ENCODE peak calls at places on chromosomes 2 and 18, in seven cellular contexts. One of them, this sample, is unnamed.

GRCh38 chr2:9914384-9915065 is 37.0 kb upstream of the GRHL1 start:
- DNase-seq in A549: peak; percentile 77
- DNase-seq in Calu3: peak; percentile 75
- DNase-seq in PC-3: peak; percentile 92
- DNase-seq in colonic mucosa: no peak
- DNase-seq in CD4-positive, alpha-beta T cell: no peak
- DNase-seq in bronchial epithelial cell: peak; percentile 92
- DNase-seq in this sample: no peak

GRCh38 chr2:83850071-83850725 is 608.9 kb downstream of the SUCLG1 start:
- DNase-seq in A549: no peak
- DNase-seq in Calu3: no peak
- DNase-seq in PC-3: no peak
- DNase-seq in colonic mucosa: no peak
- DNase-seq in CD4-positive, alpha-beta T cell: no peak
- DNase-seq in bronchial epithelial cell: peak; percentile 75
- DNase-seq in this sample: no peak

GRCh38 chr2:224650815-224651439 is 65.2 kb downstream of the CCDC195 start:
- DNase-seq in A549: peak; percentile 69
- DNase-seq in Calu3: peak; percentile 37
- DNase-seq in PC-3: peak; percentile 77
- DNase-seq in colonic mucosa: peak; percentile 41
- DNase-seq in CD4-positive, alpha-beta T cell: no peak
- DNase-seq in bronchial epithelial cell: peak; percentile 62
- DNase-seq in this sample: no peak

GRCh38 chr2:110816404-110817365 is 84.3 kb downstream of the ACOXL start:
- DNase-seq in A549: no peak
- DNase-seq in Calu3: no peak
- DNase-seq in PC-3: peak; percentile 67
- DNase-seq in colonic mucosa: no peak
- DNase-seq in CD4-positive, alpha-beta T cell: no peak
- DNase-seq in bronchial epithelial cell: peak; percentile 75
- DNase-seq in this sample: no peak

GRCh38 chr2:108907822-108908716 is 81.0 kb downstream of the EDAR start:
- DNase-seq in A549: no peak
- DNase-seq in Calu3: no peak
- DNase-seq in PC-3: no peak
- DNase-seq in colonic mucosa: no peak
- DNase-seq in CD4-positive, alpha-beta T cell: no peak
- DNase-seq in bronchial epithelial cell: no peak
- DNase-seq in this sample: no peak

GRCh38 chr2:69686855-69687254 is 43.3 kb upstream of the AAK1 start:
- DNase-seq in A549: no peak
- DNase-seq in Calu3: no peak
- DNase-seq in PC-3: no peak
- DNase-seq in colonic mucosa: no peak
- DNase-seq in CD4-positive, alpha-beta T cell: no peak
- DNase-seq in bronchial epithelial cell: no peak
- DNase-seq in this sample: no peak

GRCh38 chr2:135745545-135745944 is 3.9 kb downstream of the UBXN4 start:
- DNase-seq in A549: no peak
- DNase-seq in Calu3: no peak
- DNase-seq in PC-3: peak; percentile 52
- DNase-seq in colonic mucosa: no peak
- DNase-seq in CD4-positive, alpha-beta T cell: no peak
- DNase-seq in bronchial epithelial cell: peak; percentile 23
- DNase-seq in this sample: no peak

GRCh38 chr2:96485350-96485749 is 19.8 kb downstream of the NEURL3 start:
- DNase-seq in A549: no peak
- DNase-seq in Calu3: no peak
- DNase-seq in PC-3: no peak
- DNase-seq in colonic mucosa: no peak
- DNase-seq in CD4-positive, alpha-beta T cell: no peak
- DNase-seq in bronchial epithelial cell: no peak
- DNase-seq in this sample: no peak

GRCh38 chr2:218400167-218400929 is 680 bp downstream of the CTDSP1 start:
- DNase-seq in A549: no peak
- DNase-seq in Calu3: no peak
- DNase-seq in PC-3: no peak
- DNase-seq in colonic mucosa: peak; percentile 57
- DNase-seq in CD4-positive, alpha-beta T cell: no peak
- DNase-seq in bronchial epithelial cell: no peak
- DNase-seq in this sample: no peak

GRCh38 chr2:96159084-96159830 is 14.0 kb upstream of the DUSP2 start:
- DNase-seq in A549: no peak
- DNase-seq in Calu3: no peak
- DNase-seq in PC-3: no peak
- DNase-seq in colonic mucosa: no peak
- DNase-seq in CD4-positive, alpha-beta T cell: no peak
- DNase-seq in bronchial epithelial cell: no peak
- DNase-seq in this sample: no peak

GRCh38 chr2:120514521-120514920 is 168.6 kb downstream of the INHBB start:
- DNase-seq in A549: no peak
- DNase-seq in Calu3: no peak
- DNase-seq in PC-3: no peak
- DNase-seq in colonic mucosa: no peak
- DNase-seq in CD4-positive, alpha-beta T cell: no peak
- DNase-seq in bronchial epithelial cell: no peak
- DNase-seq in this sample: peak; percentile 27
- TF ChIP-seq CTCF in A549: no peak
- TF ChIP-seq CTCF in Calu3: no peak
- TF ChIP-seq CTCF in PC-3: no peak
- TF ChIP-seq CTCF in colonic mucosa: no peak
- TF ChIP-seq CTCF in CD4-positive, alpha-beta T cell: no peak
- TF ChIP-seq CTCF in bronchial epithelial cell: no peak
- TF ChIP-seq CTCF in this sample: no peak

DNA sequence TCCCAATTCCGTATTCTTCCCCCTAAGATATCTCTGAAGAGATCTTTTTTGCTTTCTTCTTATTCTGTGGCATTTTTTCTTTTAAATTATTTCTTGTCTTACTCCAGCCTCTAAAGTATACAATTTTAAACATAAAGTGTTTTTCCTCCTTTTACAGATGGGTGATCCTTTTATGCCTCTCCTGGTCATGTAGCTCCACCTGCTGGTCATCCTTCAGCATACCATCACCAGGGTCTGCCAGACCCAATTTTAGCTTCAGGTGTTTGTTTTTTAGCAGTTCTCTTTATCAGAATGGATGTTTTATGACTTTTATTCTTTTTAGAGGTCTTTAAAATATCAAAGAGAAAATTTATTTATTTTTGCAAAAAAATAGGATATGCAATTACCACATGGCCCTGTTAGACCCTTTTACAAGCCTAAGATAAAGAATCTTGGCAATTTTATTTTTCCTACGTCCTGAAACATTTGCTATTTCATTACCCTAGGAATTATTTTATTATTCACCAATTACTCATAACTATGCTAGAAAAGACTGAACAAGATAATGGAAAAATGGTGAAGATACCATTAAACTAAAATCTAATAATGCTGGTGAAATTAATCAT is 55.4 kb downstream of the PIGN start:
- DNase-seq in A549: peak; percentile 50
- DNase-seq in Calu3: peak; percentile 72
- DNase-seq in PC-3: peak; percentile 74
- DNase-seq in colonic mucosa: peak; percentile 65
- DNase-seq in CD4-positive, alpha-beta T cell: peak; percentile 46
- DNase-seq in bronchial epithelial cell: peak; percentile 43
- DNase-seq in this sample: peak; percentile 44
- TF ChIP-seq CTCF in A549: peak; percentile 82
- TF ChIP-seq CTCF in Calu3: peak; percentile 85
- TF ChIP-seq CTCF in PC-3: peak; percentile 95
- TF ChIP-seq CTCF in colonic mucosa: peak; percentile 95
- TF ChIP-seq CTCF in CD4-positive, alpha-beta T cell: peak; percentile 100
- TF ChIP-seq CTCF in bronchial epithelial cell: peak; percentile 64
- TF ChIP-seq CTCF in this sample: peak; percentile 99

GRCh38 chr18:59562751-59563150 is 134.5 kb downstream of the CCBE1 start:
- DNase-seq in A549: no peak
- DNase-seq in Calu3: no peak
- DNase-seq in PC-3: no peak
- DNase-seq in colonic mucosa: no peak
- DNase-seq in CD4-positive, alpha-beta T cell: no peak
- DNase-seq in bronchial epithelial cell: no peak
- DNase-seq in this sample: no peak

GRCh38 chr18:59559528-59559927 is 137.7 kb downstream of the CCBE1 start:
- DNase-seq in A549: no peak
- DNase-seq in Calu3: no peak
- DNase-seq in PC-3: no peak
- DNase-seq in colonic mucosa: no peak
- DNase-seq in CD4-positive, alpha-beta T cell: no peak
- DNase-seq in bronchial epithelial cell: no peak
- DNase-seq in this sample: no peak

GRCh38 chr18:59560556-59560955 is 136.7 kb downstream of the CCBE1 start:
- DNase-seq in A549: no peak
- DNase-seq in Calu3: no peak
- DNase-seq in PC-3: no peak
- DNase-seq in colonic mucosa: no peak
- DNase-seq in CD4-positive, alpha-beta T cell: no peak
- DNase-seq in bronchial epithelial cell: peak; percentile 30
- DNase-seq in this sample: no peak

GRCh38 chr18:59563386-59563785 is 133.8 kb downstream of the CCBE1 start:
- DNase-seq in A549: no peak
- DNase-seq in Calu3: no peak
- DNase-seq in PC-3: no peak
- DNase-seq in colonic mucosa: no peak
- DNase-seq in CD4-positive, alpha-beta T cell: no peak
- DNase-seq in bronchial epithelial cell: no peak
- DNase-seq in this sample: no peak

GRCh38 chr18:59561596-59561995 is 135.6 kb downstream of the CCBE1 start:
- DNase-seq in A549: no peak
- DNase-seq in Calu3: no peak
- DNase-seq in PC-3: no peak
- DNase-seq in colonic mucosa: no peak
- DNase-seq in CD4-positive, alpha-beta T cell: no peak
- DNase-seq in bronchial epithelial cell: no peak
- DNase-seq in this sample: no peak
- TF ChIP-seq CTCF in A549: no peak
- TF ChIP-seq CTCF in Calu3: no peak
- TF ChIP-seq CTCF in PC-3: no peak
- TF ChIP-seq CTCF in colonic mucosa: no peak
- TF ChIP-seq CTCF in CD4-positive, alpha-beta T cell: no peak
- TF ChIP-seq CTCF in bronchial epithelial cell: no peak
- TF ChIP-seq CTCF in this sample: no peak

GRCh38 chr2:41697389-41697788 is 350.4 kb upstream of the PKDCC start:
- DNase-seq in A549: no peak
- DNase-seq in Calu3: no peak
- DNase-seq in PC-3: no peak
- DNase-seq in colonic mucosa: no peak
- DNase-seq in CD4-positive, alpha-beta T cell: no peak
- DNase-seq in bronchial epithelial cell: no peak
- DNase-seq in this sample: no peak

GRCh38 chr2:41701231-41701630 is 346.6 kb upstream of the PKDCC start:
- DNase-seq in A549: no peak
- DNase-seq in Calu3: no peak
- DNase-seq in PC-3: no peak
- DNase-seq in colonic mucosa: no peak
- DNase-seq in CD4-positive, alpha-beta T cell: no peak
- DNase-seq in bronchial epithelial cell: no peak
- DNase-seq in this sample: no peak

GRCh38 chr2:41698787-41699422 is 348.9 kb upstream of the PKDCC start:
- DNase-seq in A549: peak; percentile 33
- DNase-seq in Calu3: peak; percentile 39
- DNase-seq in PC-3: peak; percentile 20
- DNase-seq in colonic mucosa: no peak
- DNase-seq in CD4-positive, alpha-beta T cell: no peak
- DNase-seq in bronchial epithelial cell: no peak
- DNase-seq in this sample: no peak

DNA sequence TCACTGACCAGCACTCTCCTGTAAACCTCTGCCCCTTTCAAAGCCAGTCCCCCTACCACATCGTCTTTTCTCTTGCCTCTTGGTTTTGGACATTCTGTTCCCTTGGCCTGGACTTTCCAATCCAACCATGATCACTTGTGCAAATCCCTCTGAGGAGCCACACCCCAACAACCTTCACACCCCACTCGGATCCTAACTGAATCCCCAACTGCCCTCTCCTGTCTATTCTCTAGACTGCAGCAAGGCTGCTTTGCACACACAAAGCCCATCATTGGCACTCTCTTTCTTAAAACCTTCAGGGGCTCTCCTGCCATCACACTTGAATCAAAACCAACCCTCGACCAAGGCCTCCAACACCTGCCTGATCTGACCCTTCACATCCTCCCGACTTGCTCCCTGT is 352.1 kb upstream of the PKDCC start:
- DNase-seq in A549: no peak
- DNase-seq in Calu3: no peak
- DNase-seq in PC-3: no peak
- DNase-seq in colonic mucosa: no peak
- DNase-seq in CD4-positive, alpha-beta T cell: no peak
- DNase-seq in bronchial epithelial cell: no peak
- DNase-seq in this sample: no peak
- TF ChIP-seq CTCF in A549: no peak
- TF ChIP-seq CTCF in Calu3: no peak
- TF ChIP-seq CTCF in PC-3: no peak
- TF ChIP-seq CTCF in colonic mucosa: no peak
- TF ChIP-seq CTCF in CD4-positive, alpha-beta T cell: no peak
- TF ChIP-seq CTCF in bronchial epithelial cell: no peak
- TF ChIP-seq CTCF in this sample: no peak

GRCh38 chr2:151437630-151438029 is 27.9 kb downstream of the RIF1 start:
- DNase-seq in A549: peak; percentile 36
- DNase-seq in Calu3: peak; percentile 18
- DNase-seq in PC-3: peak; percentile 61
- DNase-seq in colonic mucosa: no peak
- DNase-seq in CD4-positive, alpha-beta T cell: no peak
- DNase-seq in bronchial epithelial cell: peak; percentile 25
- DNase-seq in this sample: no peak
- TF ChIP-seq CTCF in A549: peak; percentile 73
- TF ChIP-seq CTCF in Calu3: peak; percentile 45
- TF ChIP-seq CTCF in PC-3: peak; percentile 58
- TF ChIP-seq CTCF in colonic mucosa: peak; percentile 79
- TF ChIP-seq CTCF in CD4-positive, alpha-beta T cell: peak; percentile 85
- TF ChIP-seq CTCF in bronchial epithelial cell: peak; percentile 17
- TF ChIP-seq CTCF in this sample: peak; percentile 87

DNA sequence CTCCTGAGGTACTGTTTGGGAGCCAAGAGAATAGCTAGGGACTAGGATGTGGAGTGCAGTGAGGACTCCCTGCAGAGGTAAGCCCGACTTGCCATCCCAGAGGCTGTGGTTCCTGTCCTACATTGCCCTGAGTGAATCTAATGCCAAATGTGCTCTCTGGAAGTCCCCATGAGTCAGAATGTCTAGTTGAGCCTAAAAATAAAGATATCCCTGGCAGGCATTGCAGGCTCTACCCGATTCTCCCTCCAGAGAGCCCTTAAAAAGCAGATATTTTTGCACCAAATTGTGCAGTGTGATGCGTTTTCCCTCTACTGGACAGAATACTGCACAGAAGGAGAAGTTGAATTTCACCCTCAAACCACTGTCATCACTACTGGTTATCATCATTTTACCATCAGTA is 98.1 kb downstream of the MARCHF4 start:
- DNase-seq in A549: no peak
- DNase-seq in Calu3: no peak
- DNase-seq in PC-3: no peak
- DNase-seq in colonic mucosa: no peak
- DNase-seq in CD4-positive, alpha-beta T cell: no peak
- DNase-seq in bronchial epithelial cell: peak; percentile 7
- DNase-seq in this sample: no peak
- TF ChIP-seq CTCF in A549: no peak
- TF ChIP-seq CTCF in Calu3: no peak
- TF ChIP-seq CTCF in PC-3: no peak
- TF ChIP-seq CTCF in colonic mucosa: no peak
- TF ChIP-seq CTCF in CD4-positive, alpha-beta T cell: no peak
- TF ChIP-seq CTCF in bronchial epithelial cell: no peak
- TF ChIP-seq CTCF in this sample: no peak

GRCh38 chr2:235244497-235245215 is 249.2 kb upstream of the AGAP1 start:
- DNase-seq in A549: no peak
- DNase-seq in Calu3: no peak
- DNase-seq in PC-3: no peak
- DNase-seq in colonic mucosa: no peak
- DNase-seq in CD4-positive, alpha-beta T cell: no peak
- DNase-seq in bronchial epithelial cell: no peak
- DNase-seq in this sample: no peak
- TF ChIP-seq CTCF in A549: no peak
- TF ChIP-seq CTCF in Calu3: no peak
- TF ChIP-seq CTCF in PC-3: no peak
- TF ChIP-seq CTCF in colonic mucosa: no peak
- TF ChIP-seq CTCF in CD4-positive, alpha-beta T cell: no peak
- TF ChIP-seq CTCF in bronchial epithelial cell: no peak
- TF ChIP-seq CTCF in this sample: no peak

GRCh38 chr2:172947461-172947860 is 128.2 kb upstream of the MAP3K20 start:
- DNase-seq in A549: no peak
- DNase-seq in Calu3: no peak
- DNase-seq in PC-3: no peak
- DNase-seq in colonic mucosa: no peak
- DNase-seq in CD4-positive, alpha-beta T cell: no peak
- DNase-seq in bronchial epithelial cell: no peak
- DNase-seq in this sample: no peak
- TF ChIP-seq CTCF in A549: no peak
- TF ChIP-seq CTCF in Calu3: no peak
- TF ChIP-seq CTCF in PC-3: no peak
- TF ChIP-seq CTCF in colonic mucosa: no peak
- TF ChIP-seq CTCF in CD4-positive, alpha-beta T cell: no peak
- TF ChIP-seq CTCF in bronchial epithelial cell: no peak
- TF ChIP-seq CTCF in this sample: no peak